ENCODE peak calls at places on chromosome 16, in six cellular contexts. One of them, this sample, is unnamed.

GRCh38 chr16:21608647-21609328 is 9.4 kb downstream of the METTL9 start:
- DNase-seq in ovary: no peak
- DNase-seq in hepatocyte: no peak
- DNase-seq in AG10803: peak
- DNase-seq in HL-60: peak
- DNase-seq in heart right ventricle: no peak
- DNase-seq in this sample: no peak

GRCh38 chr16:11399261-11399831 is 54.1 kb downstream of the RMI2 start:
- DNase-seq in HL-60: no peak
- DNase-seq in heart right ventricle: no peak
- DNase-seq in AG10803: no peak
- DNase-seq in ovary: no peak
- DNase-seq in hepatocyte: no peak
- DNase-seq in this sample: no peak

GRCh38 chr16:11325404-11326083 is 19.7 kb upstream of the RMI2 start:
- DNase-seq in heart right ventricle: no peak
- DNase-seq in hepatocyte: no peak
- DNase-seq in ovary: no peak
- DNase-seq in AG10803: no peak
- DNase-seq in HL-60: no peak
- DNase-seq in this sample: no peak

GRCh38 chr16:74773431-74774222 is 993 bp downstream of the FA2H start:
- DNase-seq in ovary: no peak
- DNase-seq in HL-60: no peak
- DNase-seq in hepatocyte: no peak
- DNase-seq in AG10803: no peak
- DNase-seq in heart right ventricle: no peak
- DNase-seq in this sample: no peak

GRCh38 chr16:47732806-47733150 is 271.6 kb downstream of the PHKB start:
- DNase-seq in hepatocyte: no peak
- DNase-seq in HL-60: no peak
- DNase-seq in heart right ventricle: no peak
- DNase-seq in ovary: no peak
- DNase-seq in AG10803: peak
- DNase-seq in this sample: no peak

GRCh38 chr16:10964891-10965326 is 20.5 kb downstream of the CLEC16A start:
- DNase-seq in hepatocyte: no peak
- DNase-seq in HL-60: no peak
- DNase-seq in heart right ventricle: no peak
- DNase-seq in ovary: no peak
- DNase-seq in AG10803: no peak
- DNase-seq in this sample: no peak

GRCh38 chr16:12314786-12315185 is 338.3 kb downstream of the SNX29 start:
- DNase-seq in AG10803: peak
- DNase-seq in heart right ventricle: no peak
- DNase-seq in hepatocyte: no peak
- DNase-seq in HL-60: no peak
- DNase-seq in ovary: no peak
- DNase-seq in this sample: no peak

GRCh38 chr16:27402964-27403600 is 1.1 kb downstream of the IL21R start:
- DNase-seq in AG10803: no peak
- DNase-seq in hepatocyte: no peak
- DNase-seq in heart right ventricle: no peak
- DNase-seq in ovary: no peak
- DNase-seq in HL-60: no peak
- DNase-seq in this sample: no peak

GRCh38 chr16:88478115-88478514 is 25.0 kb downstream of the ZFPM1 start:
- DNase-seq in AG10803: no peak
- DNase-seq in HL-60: no peak
- DNase-seq in hepatocyte: no peak
- DNase-seq in heart right ventricle: no peak
- DNase-seq in ovary: no peak
- DNase-seq in this sample: no peak

GRCh38 chr16:75432828-75433731 is at the start of gene CFDP1:
- DNase-seq in heart right ventricle: peak
- DNase-seq in AG10803: peak
- DNase-seq in hepatocyte: peak
- DNase-seq in ovary: peak
- DNase-seq in HL-60: peak
- DNase-seq in this sample: peak

GRCh38 chr16:13631916-13632315 is 288.0 kb upstream of the ERCC4 start:
- DNase-seq in hepatocyte: no peak
- DNase-seq in HL-60: no peak
- DNase-seq in heart right ventricle: no peak
- DNase-seq in AG10803: no peak
- DNase-seq in ovary: no peak
- DNase-seq in this sample: no peak

GRCh38 chr16:89593841-89594240 is 18.3 kb downstream of the CPNE7 start:
- DNase-seq in heart right ventricle: no peak
- DNase-seq in AG10803: no peak
- DNase-seq in hepatocyte: no peak
- DNase-seq in HL-60: no peak
- DNase-seq in ovary: no peak
- DNase-seq in this sample: no peak

GRCh38 chr16:83420206-83420760 is 387.5 kb upstream of the HSBP1 start:
- DNase-seq in AG10803: peak
- DNase-seq in heart right ventricle: no peak
- DNase-seq in ovary: no peak
- DNase-seq in hepatocyte: peak
- DNase-seq in HL-60: no peak
- DNase-seq in this sample: no peak

GRCh38 chr16:29014561-29015029 is 29.7 kb downstream of the LAT start:
- DNase-seq in HL-60: no peak
- DNase-seq in hepatocyte: no peak
- DNase-seq in AG10803: no peak
- DNase-seq in heart right ventricle: no peak
- DNase-seq in ovary: no peak
- DNase-seq in this sample: no peak

GRCh38 chr16:88977028-88977844 is at the start of gene CBFA2T3:
- DNase-seq in ovary: peak
- DNase-seq in AG10803: no peak
- DNase-seq in heart right ventricle: peak
- DNase-seq in HL-60: peak
- DNase-seq in hepatocyte: no peak
- DNase-seq in this sample: peak

GRCh38 chr16:58467915-58468314 is 32.0 kb upstream of the NDRG4 start:
- DNase-seq in hepatocyte: no peak
- DNase-seq in ovary: no peak
- DNase-seq in HL-60: no peak
- DNase-seq in heart right ventricle: no peak
- DNase-seq in AG10803: no peak
- DNase-seq in this sample: no peak

GRCh38 chr16:11300560-11300892 is 19.4 kb upstream of the PRM1 start:
- DNase-seq in hepatocyte: no peak
- DNase-seq in heart right ventricle: no peak
- DNase-seq in AG10803: no peak
- DNase-seq in ovary: no peak
- DNase-seq in HL-60: no peak
- DNase-seq in this sample: no peak

GRCh38 chr16:78005881-78006280 is 16.5 kb upstream of the CLEC3A start:
- DNase-seq in AG10803: no peak
- DNase-seq in hepatocyte: no peak
- DNase-seq in ovary: no peak
- DNase-seq in heart right ventricle: no peak
- DNase-seq in HL-60: no peak
- DNase-seq in this sample: no peak

GRCh38 chr16:2702871-2703745 is 16.9 kb downstream of the PRSS27 start:
- DNase-seq in HL-60: no peak
- DNase-seq in hepatocyte: no peak
- DNase-seq in ovary: no peak
- DNase-seq in AG10803: no peak
- DNase-seq in heart right ventricle: peak
- DNase-seq in this sample: no peak

GRCh38 chr16:22161999-22162657 is at the start of gene SDR42E2:
- DNase-seq in heart right ventricle: no peak
- DNase-seq in hepatocyte: peak
- DNase-seq in ovary: no peak
- DNase-seq in HL-60: no peak
- DNase-seq in AG10803: no peak
- DNase-seq in this sample: peak

GRCh38 chr16:15482068-15482747 is 47.8 kb downstream of the BMERB1 start:
- DNase-seq in AG10803: peak
- DNase-seq in HL-60: no peak
- DNase-seq in heart right ventricle: no peak
- DNase-seq in hepatocyte: peak
- DNase-seq in ovary: peak
- DNase-seq in this sample: no peak

GRCh38 chr16:84751241-84751640 is 51.4 kb downstream of the USP10 start:
- DNase-seq in hepatocyte: no peak
- DNase-seq in heart right ventricle: no peak
- DNase-seq in AG10803: no peak
- DNase-seq in ovary: no peak
- DNase-seq in HL-60: no peak
- DNase-seq in this sample: no peak

DNA sequence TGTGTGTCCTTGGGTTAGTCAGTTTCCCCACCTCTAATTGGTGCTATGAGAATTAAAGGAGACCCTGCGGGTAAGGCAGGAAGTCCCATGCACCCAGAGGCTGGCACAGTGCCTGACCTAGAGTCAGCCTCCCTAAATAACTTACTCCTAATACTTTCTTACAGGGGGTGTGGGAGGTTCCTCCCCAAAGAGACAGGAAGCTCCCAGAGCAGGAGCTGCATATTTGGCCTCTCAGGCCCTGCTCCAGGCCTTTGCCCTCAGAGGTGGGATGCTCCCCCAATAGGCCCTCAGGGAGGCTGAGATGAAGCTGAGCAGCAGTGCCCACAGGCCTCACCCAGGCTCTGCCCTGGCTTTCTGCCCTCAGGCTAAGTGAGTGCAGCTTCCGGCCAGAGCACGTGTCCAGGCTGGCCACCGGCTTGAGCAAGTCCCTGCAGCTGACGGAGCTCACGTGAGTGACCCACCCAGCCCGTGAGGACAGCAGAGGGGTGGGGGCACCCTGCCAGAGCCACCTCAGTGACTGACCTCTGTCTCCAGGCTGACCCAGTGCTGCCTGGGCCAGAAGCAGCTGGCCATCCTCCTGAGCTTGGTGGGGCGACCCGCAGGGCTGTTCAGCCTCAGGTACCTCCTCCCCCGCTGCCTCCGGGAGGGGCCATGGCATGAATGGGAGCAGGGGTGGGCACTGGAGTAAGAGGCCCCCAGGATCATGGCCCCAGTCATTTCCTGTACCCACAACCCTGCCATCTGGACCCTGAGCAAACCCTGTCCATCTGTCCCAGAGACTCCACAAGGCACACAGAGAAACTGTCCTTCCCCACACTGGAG is 31.1 kb upstream of the CPNE2 start:
- DNase-seq in hepatocyte: no peak
- DNase-seq in AG10803: peak
- DNase-seq in HL-60: no peak
- DNase-seq in ovary: peak
- DNase-seq in heart right ventricle: peak
- DNase-seq in this sample: peak
- H3K4me3 ChIP-seq in hepatocyte: no peak
- H3K4me3 ChIP-seq in AG10803: no peak
- H3K4me3 ChIP-seq in HL-60: no peak
- H3K4me3 ChIP-seq in ovary: no peak
- H3K4me3 ChIP-seq in heart right ventricle: no peak
- H3K4me3 ChIP-seq in this sample: no peak

GRCh38 chr16:3998793-3999478 is 117.3 kb downstream of the ADCY9 start:
- DNase-seq in ovary: peak
- DNase-seq in heart right ventricle: no peak
- DNase-seq in AG10803: peak
- DNase-seq in hepatocyte: no peak
- DNase-seq in HL-60: no peak
- DNase-seq in this sample: peak
- H3K4me3 ChIP-seq in ovary: peak
- H3K4me3 ChIP-seq in heart right ventricle: no peak
- H3K4me3 ChIP-seq in AG10803: peak
- H3K4me3 ChIP-seq in hepatocyte: no peak
- H3K4me3 ChIP-seq in HL-60: no peak
- H3K4me3 ChIP-seq in this sample: no peak

GRCh38 chr16:720507-720989 is 398 bp upstream of the ANTKMT start:
- DNase-seq in AG10803: peak
- DNase-seq in heart right ventricle: no peak
- DNase-seq in hepatocyte: peak
- DNase-seq in ovary: peak
- DNase-seq in HL-60: no peak
- DNase-seq in this sample: no peak

GRCh38 chr16:718389-718788 is 2.6 kb upstream of the ANTKMT start:
- DNase-seq in hepatocyte: no peak
- DNase-seq in ovary: no peak
- DNase-seq in HL-60: no peak
- DNase-seq in AG10803: no peak
- DNase-seq in heart right ventricle: no peak
- DNase-seq in this sample: no peak

GRCh38 chr16:719815-720506 is 985 bp upstream of the ANTKMT start:
- DNase-seq in hepatocyte: no peak
- DNase-seq in ovary: no peak
- DNase-seq in HL-60: no peak
- DNase-seq in AG10803: no peak
- DNase-seq in heart right ventricle: no peak
- DNase-seq in this sample: no peak

GRCh38 chr16:717651-718245 is 2.8 kb downstream of the METRN start:
- DNase-seq in HL-60: no peak
- DNase-seq in heart right ventricle: no peak
- DNase-seq in hepatocyte: no peak
- DNase-seq in AG10803: no peak
- DNase-seq in ovary: no peak
- DNase-seq in this sample: no peak

GRCh38 chr16:718922-719321 is 2.0 kb upstream of the ANTKMT start:
- DNase-seq in AG10803: no peak
- DNase-seq in heart right ventricle: no peak
- DNase-seq in hepatocyte: no peak
- DNase-seq in HL-60: no peak
- DNase-seq in ovary: no peak
- DNase-seq in this sample: no peak
- H3K4me3 ChIP-seq in AG10803: no peak
- H3K4me3 ChIP-seq in heart right ventricle: no peak
- H3K4me3 ChIP-seq in hepatocyte: no peak
- H3K4me3 ChIP-seq in HL-60: no peak
- H3K4me3 ChIP-seq in ovary: no peak
- H3K4me3 ChIP-seq in this sample: no peak

GRCh38 chr16:5670198-5670597 is 572.6 kb upstream of the EEF2KMT start:
- DNase-seq in AG10803: no peak
- DNase-seq in ovary: no peak
- DNase-seq in heart right ventricle: no peak
- DNase-seq in HL-60: no peak
- DNase-seq in hepatocyte: no peak
- DNase-seq in this sample: no peak

GRCh38 chr16:5665770-5666169 is 568.2 kb upstream of the EEF2KMT start:
- DNase-seq in HL-60: no peak
- DNase-seq in AG10803: no peak
- DNase-seq in heart right ventricle: no peak
- DNase-seq in hepatocyte: no peak
- DNase-seq in ovary: no peak
- DNase-seq in this sample: no peak

DNA sequence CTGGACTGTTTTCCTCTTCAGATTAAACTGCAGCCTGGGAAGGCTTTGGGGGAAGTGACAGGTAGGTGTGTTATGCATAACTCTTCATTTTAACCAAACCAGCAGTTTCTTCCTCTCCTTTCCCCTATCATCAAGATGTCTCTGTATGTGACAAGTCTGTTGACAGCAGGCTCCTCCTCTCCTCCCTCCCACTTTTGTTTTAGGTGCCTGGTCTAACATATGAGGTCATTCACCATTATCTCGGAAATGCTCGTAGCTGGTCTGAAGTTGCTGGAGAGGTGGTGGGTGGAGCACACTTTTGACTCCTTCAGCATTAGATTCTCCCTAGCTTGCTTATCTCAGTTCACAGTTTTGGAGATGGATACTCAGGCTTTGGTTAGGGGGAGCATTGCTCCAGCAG is 571.0 kb upstream of the EEF2KMT start:
- DNase-seq in ovary: no peak
- DNase-seq in HL-60: no peak
- DNase-seq in heart right ventricle: no peak
- DNase-seq in hepatocyte: no peak
- DNase-seq in AG10803: no peak
- DNase-seq in this sample: no peak
- H3K4me3 ChIP-seq in ovary: no peak
- H3K4me3 ChIP-seq in HL-60: no peak
- H3K4me3 ChIP-seq in heart right ventricle: no peak
- H3K4me3 ChIP-seq in hepatocyte: no peak
- H3K4me3 ChIP-seq in AG10803: no peak
- H3K4me3 ChIP-seq in this sample: no peak